ENCODE peak calls at places on chromosomes 1 and 21, in nine cellular contexts. C, O, I, D, L, X, N, Y and A are unnamed samples.

GRCh38 chr1:242523968-242524570 is 428 bp downstream of the PLD5 start:
- DNase-seq in L (no peak), O (peak), I (no peak), X (no peak), N (no peak), Y (no peak), D (peak), C (no peak), A (peak)

GRCh38 chr1:226635456-226635941 is 86.9 kb downstream of the STUM start:
- DNase-seq in Y (no peak), X (no peak), C (no peak), N (no peak), I (no peak), L (no peak), O (no peak), D (no peak), A (no peak)

GRCh38 chr1:71717186-71717585 is 565.2 kb downstream of the NEGR1 start:
- DNase-seq in Y (no peak), D (no peak), I (no peak), O (no peak), C (no peak), X (no peak), L (no peak), N (no peak), A (no peak)

GRCh38 chr1:214282696-214283225 is 1.8 kb downstream of the SMYD2 start:
- DNase-seq in I (no peak), N (no peak), Y (no peak), L (no peak), X (no peak), O (no peak), D (no peak), C (no peak), A (no peak)

GRCh38 chr1:231487019-231487418 is 41.5 kb upstream of the TSNAX start:
- DNase-seq in L (no peak), I (peak), Y (peak), O (peak), C (no peak), N (peak), X (no peak), D (no peak), A (no peak)

GRCh38 chr1:56389813-56390539 is 189.4 kb downstream of the PLPP3 start:
- DNase-seq in C (no peak), I (peak), Y (no peak), L (no peak), X (no peak), O (no peak), N (no peak), D (peak), A (no peak)

GRCh38 chr1:40435471-40435870 is 14.8 kb upstream of the ZFP69B start:
- DNase-seq in O (peak), I (no peak), L (no peak), C (no peak), D (no peak), Y (peak), X (no peak), N (peak), A (no peak)

GRCh38 chr1:27504588-27505419 is 14.8 kb upstream of the WASF2 start:
- DNase-seq in O (peak), I (no peak), X (peak), D (no peak), N (no peak), L (no peak), Y (no peak), C (peak), A (no peak)

GRCh38 chr1:23977854-23978191 is 2.3 kb downstream of the SRSF10 start:
- DNase-seq in X (no peak), C (no peak), D (no peak), O (no peak), Y (no peak), N (no peak), I (no peak), L (no peak), A (no peak)

GRCh38 chr1:20265243-20265642 is 25.4 kb upstream of the VWA5B1 start:
- DNase-seq in D (no peak), O (peak), N (no peak), L (no peak), Y (peak), C (no peak), I (no peak), X (no peak), A (no peak)

GRCh38 chr21:28421716-28422480 is 570.8 kb downstream of the LTN1 start:
- DNase-seq in N (peak), L (no peak), C (no peak), X (no peak), O (peak), Y (peak), D (no peak), I (no peak), A (no peak)

GRCh38 chr1:39268112-39268581 is 63.7 kb downstream of the MACF1 start:
- DNase-seq in C (no peak), O (peak), I (peak), L (no peak), N (peak), X (peak), D (peak), Y (peak), A (no peak)

GRCh38 chr1:39268906-39269305 is 64.4 kb downstream of the MACF1 start:
- DNase-seq in O (no peak), N (no peak), Y (no peak), X (no peak), L (no peak), D (no peak), I (no peak), C (no peak), A (no peak)

GRCh38 chr1:39269349-39269748 is 64.9 kb downstream of the MACF1 start:
- DNase-seq in D (no peak), Y (no peak), L (no peak), C (no peak), N (no peak), O (no peak), X (no peak), I (no peak), A (no peak)

GRCh38 chr1:39266792-39267191 is 62.3 kb downstream of the MACF1 start:
- DNase-seq in O (no peak), X (no peak), C (no peak), D (no peak), L (no peak), I (no peak), N (no peak), Y (no peak), A (no peak)

DNA sequence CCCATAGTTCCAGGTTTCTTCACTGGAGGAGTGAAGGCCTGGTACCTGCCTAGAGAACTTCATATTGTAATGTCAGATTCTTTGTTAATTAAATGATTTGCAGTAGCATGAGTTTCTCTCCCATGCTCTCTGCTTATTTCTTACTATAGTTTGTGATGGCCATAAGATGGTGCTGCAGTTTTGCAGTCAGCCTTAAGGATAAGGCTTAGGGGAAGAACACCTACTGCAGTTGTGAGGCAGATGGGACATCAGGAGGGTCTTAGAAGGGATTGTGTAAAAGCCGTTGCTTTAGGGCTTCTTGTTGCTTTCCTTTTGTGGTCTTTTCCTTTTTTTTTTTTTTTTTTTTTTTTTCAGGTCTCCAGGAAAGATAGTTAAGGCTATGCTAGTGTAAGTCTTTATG is 61.8 kb downstream of the MACF1 start:
- DNase-seq in L (no peak), N (no peak), Y (peak), C (no peak), X (no peak), I (no peak), O (peak), D (no peak), A (no peak)
- TF ChIP-seq CTCF in L (peak), N (peak), Y (peak), C (no peak), X (no peak), I (peak), O (no peak), D (peak), A (no peak)

DNA sequence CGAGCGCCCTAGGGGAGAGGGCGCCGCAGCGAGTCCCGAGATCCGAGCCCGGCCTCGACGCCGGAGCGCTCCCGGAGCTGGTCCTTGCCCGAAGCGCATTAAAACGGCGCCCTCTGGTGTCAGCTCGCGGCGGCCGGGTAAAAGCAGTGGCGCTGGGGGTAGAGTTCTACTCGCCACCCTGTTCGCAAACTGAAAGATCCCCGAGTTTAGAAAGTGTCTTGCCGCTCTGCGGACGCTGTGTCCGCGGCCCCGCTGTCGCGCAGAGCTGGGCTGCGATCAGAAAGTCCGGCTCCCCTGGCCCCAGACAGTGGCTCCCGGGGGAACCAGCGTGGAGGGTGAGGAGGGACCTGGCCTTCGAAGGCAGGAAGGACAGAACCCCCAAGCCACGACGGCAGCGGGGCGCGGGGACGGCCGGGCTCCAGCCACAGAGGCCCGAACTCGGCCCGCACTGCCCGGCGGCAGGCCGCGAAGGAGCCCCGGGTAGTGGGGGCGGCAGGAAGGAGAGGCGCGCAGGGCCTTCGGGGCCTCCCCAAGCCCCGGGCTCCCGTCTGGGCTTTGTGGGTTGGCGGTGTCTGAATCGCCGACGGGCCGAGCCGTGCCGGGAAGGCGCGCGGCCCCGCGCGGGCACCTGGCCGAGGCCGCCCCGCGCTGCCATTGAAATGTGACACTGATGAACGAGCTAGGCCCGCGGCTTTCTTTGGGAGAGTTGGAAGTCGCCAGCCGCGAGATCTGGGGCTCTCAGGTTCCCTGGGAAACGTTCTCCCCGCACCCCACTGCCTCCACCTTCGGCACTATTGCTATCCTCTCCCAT is 39.1 kb upstream of the NFIA start:
- DNase-seq in X (peak), Y (peak), O (peak), C (peak), D (peak), L (no peak), N (peak), I (no peak), A (peak)
- TF ChIP-seq CTCF in X (peak), Y (peak), O (peak), C (peak), D (peak), L (peak), N (peak), I (peak), A (peak)

GRCh38 chr1:41598325-41598724 is 113.8 kb upstream of the EDN2 start:
- DNase-seq in C (no peak), N (no peak), Y (no peak), X (peak), I (no peak), D (no peak), L (no peak), O (no peak), A (no peak)

DNA sequence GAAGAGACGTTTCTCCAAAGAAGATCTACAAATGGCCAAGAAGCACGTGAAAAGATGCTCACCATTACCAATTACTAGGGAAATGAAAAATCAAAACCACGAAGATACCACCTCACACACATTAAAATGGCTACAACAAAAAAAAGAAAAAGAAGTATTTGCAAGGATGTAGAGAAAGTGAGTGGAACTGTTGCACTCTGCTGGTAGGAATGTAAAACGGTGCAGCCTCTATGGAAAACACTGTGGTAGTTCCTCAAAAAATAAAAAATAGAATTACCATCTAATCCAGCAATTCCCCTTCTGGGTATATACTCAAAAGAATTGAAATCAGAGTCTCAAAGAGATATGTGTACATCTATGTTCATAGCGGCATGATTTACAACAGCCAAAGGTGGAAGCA is 115.4 kb upstream of the EDN2 start:
- DNase-seq in C (no peak), I (no peak), N (peak), Y (peak), D (no peak), X (peak), L (no peak), O (peak), A (no peak)
- TF ChIP-seq CTCF in C (peak), I (peak), N (peak), Y (peak), D (peak), X (peak), L (peak), O (peak), A (peak)

GRCh38 chr1:219318826-219319225 is 145.1 kb downstream of the LYPLAL1 start:
- DNase-seq in X (no peak), D (no peak), O (no peak), C (no peak), N (no peak), I (no peak), Y (no peak), L (no peak), A (no peak)

GRCh38 chr1:219312967-219313366 is 139.3 kb downstream of the LYPLAL1 start:
- DNase-seq in C (no peak), L (no peak), Y (peak), N (peak), X (no peak), D (no peak), O (peak), I (peak), A (no peak)

GRCh38 chr1:219316066-219316465 is 142.4 kb downstream of the LYPLAL1 start:
- DNase-seq in O (no peak), Y (no peak), C (no peak), N (no peak), L (no peak), I (no peak), D (no peak), X (no peak), A (no peak)

GRCh38 chr1:219313961-219314360 is 140.3 kb downstream of the LYPLAL1 start:
- DNase-seq in D (no peak), Y (no peak), X (no peak), I (no peak), O (no peak), C (no peak), N (no peak), L (no peak), A (no peak)

GRCh38 chr1:219317762-219318353 is 144.2 kb downstream of the LYPLAL1 start:
- DNase-seq in L (no peak), O (peak), D (no peak), N (no peak), C (no peak), I (no peak), Y (peak), X (no peak), A (no peak)
- TF ChIP-seq CTCF in L (peak), O (peak), D (no peak), N (peak), C (no peak), I (no peak), Y (peak), X (no peak), A (peak)

GRCh38 chr1:61337471-61337870 is 255.1 kb downstream of the NFIA start:
- DNase-seq in O (peak), N (no peak), C (no peak), X (no peak), I (no peak), L (peak), Y (no peak), D (no peak), A (no peak)

GRCh38 chr1:61341426-61341825 is 259.1 kb downstream of the NFIA start:
- DNase-seq in O (no peak), L (no peak), X (no peak), Y (no peak), N (no peak), D (no peak), C (no peak), I (no peak), A (no peak)

GRCh38 chr1:61337037-61337436 is 254.7 kb downstream of the NFIA start:
- DNase-seq in Y (no peak), L (peak), N (no peak), C (no peak), X (no peak), D (no peak), O (peak), I (no peak), A (no peak)

GRCh38 chr1:61338899-61339298 is 256.5 kb downstream of the NFIA start:
- DNase-seq in D (no peak), N (no peak), L (no peak), O (no peak), Y (no peak), C (no peak), I (no peak), X (no peak), A (no peak)

DNA sequence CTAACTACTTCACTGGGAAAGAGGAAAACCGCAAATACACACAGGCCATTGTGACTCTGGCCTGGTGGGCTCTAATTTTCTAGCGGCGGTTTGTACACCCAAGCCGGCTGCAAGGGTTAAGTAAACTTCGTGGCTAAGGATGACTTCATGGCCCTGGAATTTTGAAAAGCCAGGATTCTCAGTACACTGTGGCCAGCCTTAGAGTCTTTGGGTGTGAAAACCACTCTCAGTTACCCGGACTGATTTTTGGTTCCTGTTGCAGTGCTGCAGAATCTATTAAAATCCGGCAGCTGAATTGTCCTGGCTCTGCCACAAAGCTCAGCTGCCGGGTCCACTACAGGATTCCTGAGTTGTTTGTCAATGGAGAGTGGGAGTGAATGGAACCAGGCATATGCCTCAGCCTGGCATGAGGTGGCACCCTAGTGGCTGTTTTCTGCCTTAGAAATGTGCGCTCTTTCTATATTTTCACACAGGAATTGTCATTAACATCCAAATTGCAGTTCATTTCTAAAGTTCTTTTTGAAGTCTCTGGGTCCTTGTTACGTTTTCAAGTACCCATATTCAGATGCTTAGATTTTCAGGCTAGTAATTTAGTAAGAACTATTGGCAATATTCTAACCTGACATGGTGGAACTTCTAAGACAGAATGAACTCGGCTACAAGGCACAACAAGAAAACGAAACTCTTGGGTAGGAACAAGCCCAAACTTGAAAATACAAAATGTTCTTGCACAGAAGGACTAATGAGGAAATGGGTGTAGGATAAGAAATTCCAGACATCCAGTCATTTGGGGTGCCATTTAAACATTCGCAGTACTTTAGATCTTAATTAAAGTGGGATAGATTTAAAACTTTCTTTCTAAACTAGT is 255.9 kb downstream of the NFIA start:
- DNase-seq in O (peak), Y (peak), I (peak), C (peak), X (peak), D (peak), L (peak), N (peak), A (peak)
- TF ChIP-seq CTCF in O (peak), Y (peak), I (peak), C (peak), X (peak), D (peak), L (peak), N (peak), A (peak)

DNA sequence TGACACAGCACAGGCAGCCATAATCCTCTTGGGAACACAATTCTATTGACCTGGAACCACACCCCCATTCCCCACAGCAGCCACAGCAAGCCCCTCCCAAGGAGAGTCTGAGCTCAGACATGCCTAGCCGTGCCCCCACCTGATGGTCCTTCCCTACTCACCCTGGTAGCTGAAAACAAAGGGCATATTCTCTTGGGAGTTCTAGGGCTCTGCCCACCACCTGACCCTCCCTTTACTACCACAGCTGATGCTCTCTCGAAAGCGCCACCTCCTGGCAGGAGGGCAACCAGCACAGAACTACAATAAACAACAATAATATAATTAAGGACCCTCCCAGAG is 184.8 kb upstream of the COA6 start:
- DNase-seq in N (no peak), L (no peak), X (no peak), I (no peak), O (no peak), D (no peak), C (no peak), Y (no peak), A (no peak)
- TF ChIP-seq CTCF in N (peak), L (peak), X (no peak), I (peak), O (no peak), D (no peak), C (no peak), Y (no peak), A (peak)

DNA sequence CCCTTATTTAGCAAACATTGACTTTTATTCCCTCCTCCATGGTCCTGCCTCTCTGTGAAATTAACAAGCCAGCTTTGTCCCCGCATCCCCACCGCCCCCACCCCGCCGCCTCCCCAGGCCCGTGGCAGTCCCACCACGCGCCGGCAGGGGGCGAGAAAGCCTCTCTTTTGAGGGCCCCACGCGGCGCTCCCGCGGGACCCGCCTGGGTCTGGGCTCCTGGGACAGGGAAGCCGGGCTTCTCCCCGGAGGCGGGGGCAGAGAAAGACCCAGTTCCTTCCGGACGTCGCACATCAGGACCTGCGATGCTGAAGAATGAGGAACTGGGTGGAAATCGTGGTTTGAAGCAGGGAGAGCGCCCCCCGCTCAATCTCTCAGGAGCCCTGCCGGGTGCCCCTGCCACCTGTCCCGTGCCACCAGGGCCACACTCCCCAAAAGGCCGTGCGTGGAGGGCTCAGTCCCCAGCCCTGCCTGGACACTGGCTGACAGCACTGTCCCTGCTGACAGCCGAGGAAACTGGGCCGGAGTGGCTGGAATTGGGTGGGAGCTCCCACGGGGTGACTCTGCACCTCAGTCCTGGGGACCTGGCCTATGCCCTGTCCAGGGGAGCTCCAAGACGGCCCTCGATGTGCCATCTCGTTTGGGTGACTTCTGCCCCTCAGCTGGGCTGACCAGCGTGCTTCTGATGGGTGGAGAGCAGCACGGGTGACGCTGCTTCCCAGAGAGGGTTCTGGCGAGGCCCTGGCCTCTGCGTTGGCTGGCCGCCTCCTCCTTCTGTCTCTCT is 8.6 kb upstream of the ACTRT2 start:
- DNase-seq in O (no peak), D (peak), N (no peak), L (no peak), I (no peak), Y (no peak), X (peak), C (peak), A (peak)
- TF ChIP-seq CTCF in O (peak), D (peak), N (peak), L (peak), I (no peak), Y (peak), X (peak), C (peak), A (peak)

GRCh38 chr1:174747613-174748012 is 252.1 kb upstream of the CACYBP start:
- DNase-seq in N (no peak), D (no peak), X (no peak), I (no peak), C (no peak), O (no peak), L (no peak), Y (no peak), A (no peak)
- TF ChIP-seq CTCF in N (peak), D (no peak), X (no peak), I (no peak), C (no peak), O (no peak), L (peak), Y (no peak), A (peak)